ENCODE peak calls at places on chromosomes 16 and 17, in ten cellular contexts. One of them, this sample, is unnamed.

GRCh38 chr16:51159864-51160263 is 8.8 kb upstream of the SALL1 start:
- DNase-seq in activated CD4-positive, alpha-beta T cell treated with anti-CD3 and anti-CD28 coated beads, Interleukin-2, amount 10 ng/mL, durations not matched to agents 7 days and 5 days: no peak
- DNase-seq in H54: no peak
- DNase-seq in BE2C: no peak
- DNase-seq in ecto neural progenitor cell: no peak
- DNase-seq in HFFc6: no peak
- DNase-seq in GM23248: peak
- DNase-seq in cardiac muscle cell: no peak
- DNase-seq in fibroblast of lung: no peak
- DNase-seq in non-pigmented ciliary epithelial cell: no peak
- DNase-seq in this sample: no peak

GRCh38 chr16:73183678-73184092 is 135.8 kb upstream of the ZFHX3 start:
- DNase-seq in activated CD4-positive, alpha-beta T cell treated with anti-CD3 and anti-CD28 coated beads, Interleukin-2, amount 10 ng/mL, durations not matched to agents 7 days and 5 days: no peak
- DNase-seq in H54: no peak
- DNase-seq in BE2C: peak
- DNase-seq in ecto neural progenitor cell: no peak
- DNase-seq in HFFc6: no peak
- DNase-seq in GM23248: peak
- DNase-seq in cardiac muscle cell: no peak
- DNase-seq in fibroblast of lung: no peak
- DNase-seq in non-pigmented ciliary epithelial cell: no peak
- DNase-seq in this sample: no peak

GRCh38 chr17:41060052-41060604 is at the start of gene KRTAP2-3:
- DNase-seq in activated CD4-positive, alpha-beta T cell treated with anti-CD3 and anti-CD28 coated beads, Interleukin-2, amount 10 ng/mL, durations not matched to agents 7 days and 5 days: no peak
- DNase-seq in H54: peak
- DNase-seq in BE2C: no peak
- DNase-seq in ecto neural progenitor cell: no peak
- DNase-seq in HFFc6: peak
- DNase-seq in GM23248: peak
- DNase-seq in cardiac muscle cell: no peak
- DNase-seq in fibroblast of lung: peak
- DNase-seq in non-pigmented ciliary epithelial cell: peak
- DNase-seq in this sample: no peak

GRCh38 chr16:71648921-71649320 is 22.9 kb downstream of the MARVELD3 start:
- DNase-seq in activated CD4-positive, alpha-beta T cell treated with anti-CD3 and anti-CD28 coated beads, Interleukin-2, amount 10 ng/mL, durations not matched to agents 7 days and 5 days: no peak
- DNase-seq in H54: no peak
- DNase-seq in BE2C: no peak
- DNase-seq in ecto neural progenitor cell: no peak
- DNase-seq in HFFc6: no peak
- DNase-seq in GM23248: peak
- DNase-seq in cardiac muscle cell: no peak
- DNase-seq in fibroblast of lung: no peak
- DNase-seq in non-pigmented ciliary epithelial cell: no peak
- DNase-seq in this sample: no peak

GRCh38 chr17:59357929-59358328 is 26.5 kb downstream of the YPEL2 start:
- DNase-seq in activated CD4-positive, alpha-beta T cell treated with anti-CD3 and anti-CD28 coated beads, Interleukin-2, amount 10 ng/mL, durations not matched to agents 7 days and 5 days: no peak
- DNase-seq in H54: peak
- DNase-seq in BE2C: no peak
- DNase-seq in ecto neural progenitor cell: no peak
- DNase-seq in HFFc6: peak
- DNase-seq in GM23248: peak
- DNase-seq in cardiac muscle cell: no peak
- DNase-seq in fibroblast of lung: peak
- DNase-seq in non-pigmented ciliary epithelial cell: peak
- DNase-seq in this sample: no peak

GRCh38 chr17:35238817-35239216 is 4.1 kb upstream of the SLFN5 start:
- DNase-seq in activated CD4-positive, alpha-beta T cell treated with anti-CD3 and anti-CD28 coated beads, Interleukin-2, amount 10 ng/mL, durations not matched to agents 7 days and 5 days: no peak
- DNase-seq in H54: peak
- DNase-seq in BE2C: no peak
- DNase-seq in ecto neural progenitor cell: no peak
- DNase-seq in HFFc6: peak
- DNase-seq in GM23248: peak
- DNase-seq in cardiac muscle cell: no peak
- DNase-seq in fibroblast of lung: peak
- DNase-seq in non-pigmented ciliary epithelial cell: peak
- DNase-seq in this sample: no peak

GRCh38 chr16:3530371-3530914 is 29.6 kb downstream of the CLUAP1 start:
- DNase-seq in activated CD4-positive, alpha-beta T cell treated with anti-CD3 and anti-CD28 coated beads, Interleukin-2, amount 10 ng/mL, durations not matched to agents 7 days and 5 days: no peak
- DNase-seq in H54: no peak
- DNase-seq in BE2C: no peak
- DNase-seq in ecto neural progenitor cell: no peak
- DNase-seq in HFFc6: no peak
- DNase-seq in GM23248: no peak
- DNase-seq in cardiac muscle cell: no peak
- DNase-seq in fibroblast of lung: no peak
- DNase-seq in non-pigmented ciliary epithelial cell: no peak
- DNase-seq in this sample: no peak

GRCh38 chr17:77963441-77963840 is 4.9 kb downstream of the TNRC6C start:
- DNase-seq in activated CD4-positive, alpha-beta T cell treated with anti-CD3 and anti-CD28 coated beads, Interleukin-2, amount 10 ng/mL, durations not matched to agents 7 days and 5 days: peak
- DNase-seq in H54: peak
- DNase-seq in BE2C: peak
- DNase-seq in ecto neural progenitor cell: no peak
- DNase-seq in HFFc6: peak
- DNase-seq in GM23248: peak
- DNase-seq in cardiac muscle cell: peak
- DNase-seq in fibroblast of lung: peak
- DNase-seq in non-pigmented ciliary epithelial cell: peak
- DNase-seq in this sample: no peak

GRCh38 chr16:84197487-84198128 is 6.7 kb downstream of the ADAD2 start:
- DNase-seq in activated CD4-positive, alpha-beta T cell treated with anti-CD3 and anti-CD28 coated beads, Interleukin-2, amount 10 ng/mL, durations not matched to agents 7 days and 5 days: no peak
- DNase-seq in H54: no peak
- DNase-seq in BE2C: no peak
- DNase-seq in ecto neural progenitor cell: no peak
- DNase-seq in HFFc6: no peak
- DNase-seq in GM23248: no peak
- DNase-seq in cardiac muscle cell: no peak
- DNase-seq in fibroblast of lung: no peak
- DNase-seq in non-pigmented ciliary epithelial cell: no peak
- DNase-seq in this sample: no peak

GRCh38 chr17:79038545-79039135 is 14.7 kb downstream of the C1QTNF1 start:
- DNase-seq in activated CD4-positive, alpha-beta T cell treated with anti-CD3 and anti-CD28 coated beads, Interleukin-2, amount 10 ng/mL, durations not matched to agents 7 days and 5 days: no peak
- DNase-seq in H54: no peak
- DNase-seq in BE2C: no peak
- DNase-seq in ecto neural progenitor cell: no peak
- DNase-seq in HFFc6: peak
- DNase-seq in GM23248: peak
- DNase-seq in cardiac muscle cell: no peak
- DNase-seq in fibroblast of lung: peak
- DNase-seq in non-pigmented ciliary epithelial cell: peak
- DNase-seq in this sample: no peak

GRCh38 chr17:5526821-5527598 is 40.6 kb downstream of the MIS12 start:
- DNase-seq in activated CD4-positive, alpha-beta T cell treated with anti-CD3 and anti-CD28 coated beads, Interleukin-2, amount 10 ng/mL, durations not matched to agents 7 days and 5 days: peak
- DNase-seq in H54: peak
- DNase-seq in BE2C: peak
- DNase-seq in ecto neural progenitor cell: peak
- DNase-seq in HFFc6: peak
- DNase-seq in GM23248: peak
- DNase-seq in cardiac muscle cell: peak
- DNase-seq in fibroblast of lung: peak
- DNase-seq in non-pigmented ciliary epithelial cell: peak
- DNase-seq in this sample: no peak

GRCh38 chr17:82930043-82930923 is 90.5 kb upstream of the ZNF750 start:
- DNase-seq in activated CD4-positive, alpha-beta T cell treated with anti-CD3 and anti-CD28 coated beads, Interleukin-2, amount 10 ng/mL, durations not matched to agents 7 days and 5 days: no peak
- DNase-seq in H54: no peak
- DNase-seq in BE2C: peak
- DNase-seq in ecto neural progenitor cell: no peak
- DNase-seq in HFFc6: no peak
- DNase-seq in GM23248: no peak
- DNase-seq in cardiac muscle cell: no peak
- DNase-seq in fibroblast of lung: no peak
- DNase-seq in non-pigmented ciliary epithelial cell: no peak
- DNase-seq in this sample: no peak

GRCh38 chr16:88713054-88713453 is 6.8 kb downstream of the CTU2 start:
- DNase-seq in activated CD4-positive, alpha-beta T cell treated with anti-CD3 and anti-CD28 coated beads, Interleukin-2, amount 10 ng/mL, durations not matched to agents 7 days and 5 days: no peak
- DNase-seq in H54: no peak
- DNase-seq in BE2C: no peak
- DNase-seq in ecto neural progenitor cell: no peak
- DNase-seq in HFFc6: no peak
- DNase-seq in GM23248: no peak
- DNase-seq in cardiac muscle cell: no peak
- DNase-seq in fibroblast of lung: no peak
- DNase-seq in non-pigmented ciliary epithelial cell: no peak
- DNase-seq in this sample: no peak

GRCh38 chr16:81601601-81602251 is 157.1 kb downstream of the CMIP start:
- DNase-seq in activated CD4-positive, alpha-beta T cell treated with anti-CD3 and anti-CD28 coated beads, Interleukin-2, amount 10 ng/mL, durations not matched to agents 7 days and 5 days: no peak
- DNase-seq in H54: no peak
- DNase-seq in BE2C: no peak
- DNase-seq in ecto neural progenitor cell: no peak
- DNase-seq in HFFc6: no peak
- DNase-seq in GM23248: no peak
- DNase-seq in cardiac muscle cell: no peak
- DNase-seq in fibroblast of lung: no peak
- DNase-seq in non-pigmented ciliary epithelial cell: no peak
- DNase-seq in this sample: no peak

GRCh38 chr17:3802461-3803307 is 1.7 kb upstream of the ITGAE start:
- DNase-seq in activated CD4-positive, alpha-beta T cell treated with anti-CD3 and anti-CD28 coated beads, Interleukin-2, amount 10 ng/mL, durations not matched to agents 7 days and 5 days: no peak
- DNase-seq in H54: peak
- DNase-seq in BE2C: no peak
- DNase-seq in ecto neural progenitor cell: no peak
- DNase-seq in HFFc6: peak
- DNase-seq in GM23248: peak
- DNase-seq in cardiac muscle cell: no peak
- DNase-seq in fibroblast of lung: peak
- DNase-seq in non-pigmented ciliary epithelial cell: peak
- DNase-seq in this sample: peak

GRCh38 chr17:70041575-70041974 is 33.5 kb upstream of the KCNJ16 start:
- DNase-seq in activated CD4-positive, alpha-beta T cell treated with anti-CD3 and anti-CD28 coated beads, Interleukin-2, amount 10 ng/mL, durations not matched to agents 7 days and 5 days: no peak
- DNase-seq in H54: no peak
- DNase-seq in BE2C: no peak
- DNase-seq in ecto neural progenitor cell: no peak
- DNase-seq in HFFc6: no peak
- DNase-seq in GM23248: no peak
- DNase-seq in cardiac muscle cell: no peak
- DNase-seq in fibroblast of lung: no peak
- DNase-seq in non-pigmented ciliary epithelial cell: no peak
- DNase-seq in this sample: no peak

GRCh38 chr17:65723356-65723928 is 162.0 kb upstream of the AXIN2 start:
- DNase-seq in activated CD4-positive, alpha-beta T cell treated with anti-CD3 and anti-CD28 coated beads, Interleukin-2, amount 10 ng/mL, durations not matched to agents 7 days and 5 days: no peak
- DNase-seq in H54: no peak
- DNase-seq in BE2C: no peak
- DNase-seq in ecto neural progenitor cell: no peak
- DNase-seq in HFFc6: peak
- DNase-seq in GM23248: peak
- DNase-seq in cardiac muscle cell: no peak
- DNase-seq in fibroblast of lung: peak
- DNase-seq in non-pigmented ciliary epithelial cell: no peak
- DNase-seq in this sample: no peak

GRCh38 chr17:50944054-50944901 is 78.1 kb upstream of the TOB1 start:
- DNase-seq in activated CD4-positive, alpha-beta T cell treated with anti-CD3 and anti-CD28 coated beads, Interleukin-2, amount 10 ng/mL, durations not matched to agents 7 days and 5 days: peak
- DNase-seq in H54: peak
- DNase-seq in BE2C: peak
- DNase-seq in ecto neural progenitor cell: peak
- DNase-seq in HFFc6: no peak
- DNase-seq in GM23248: peak
- DNase-seq in cardiac muscle cell: peak
- DNase-seq in fibroblast of lung: peak
- DNase-seq in non-pigmented ciliary epithelial cell: no peak
- DNase-seq in this sample: no peak

GRCh38 chr17:5644065-5644464 is 59.8 kb upstream of the NLRP1 start:
- DNase-seq in activated CD4-positive, alpha-beta T cell treated with anti-CD3 and anti-CD28 coated beads, Interleukin-2, amount 10 ng/mL, durations not matched to agents 7 days and 5 days: no peak
- DNase-seq in H54: no peak
- DNase-seq in BE2C: no peak
- DNase-seq in ecto neural progenitor cell: no peak
- DNase-seq in HFFc6: no peak
- DNase-seq in GM23248: no peak
- DNase-seq in cardiac muscle cell: no peak
- DNase-seq in fibroblast of lung: no peak
- DNase-seq in non-pigmented ciliary epithelial cell: no peak
- DNase-seq in this sample: no peak

GRCh38 chr16:85536073-85536410 is 77.1 kb upstream of the GSE1 start:
- DNase-seq in activated CD4-positive, alpha-beta T cell treated with anti-CD3 and anti-CD28 coated beads, Interleukin-2, amount 10 ng/mL, durations not matched to agents 7 days and 5 days: no peak
- DNase-seq in H54: no peak
- DNase-seq in BE2C: no peak
- DNase-seq in ecto neural progenitor cell: no peak
- DNase-seq in HFFc6: no peak
- DNase-seq in GM23248: peak
- DNase-seq in cardiac muscle cell: no peak
- DNase-seq in fibroblast of lung: no peak
- DNase-seq in non-pigmented ciliary epithelial cell: no peak
- DNase-seq in this sample: no peak

GRCh38 chr17:57521606-57522435 is 223.3 kb downstream of the CCDC182 start:
- DNase-seq in activated CD4-positive, alpha-beta T cell treated with anti-CD3 and anti-CD28 coated beads, Interleukin-2, amount 10 ng/mL, durations not matched to agents 7 days and 5 days: no peak
- DNase-seq in H54: no peak
- DNase-seq in BE2C: no peak
- DNase-seq in ecto neural progenitor cell: no peak
- DNase-seq in HFFc6: no peak
- DNase-seq in GM23248: no peak
- DNase-seq in cardiac muscle cell: no peak
- DNase-seq in fibroblast of lung: no peak
- DNase-seq in non-pigmented ciliary epithelial cell: no peak
- DNase-seq in this sample: no peak

GRCh38 chr17:37475713-37476420 is 13.8 kb upstream of the DUSP14 start:
- DNase-seq in activated CD4-positive, alpha-beta T cell treated with anti-CD3 and anti-CD28 coated beads, Interleukin-2, amount 10 ng/mL, durations not matched to agents 7 days and 5 days: no peak
- DNase-seq in H54: no peak
- DNase-seq in BE2C: no peak
- DNase-seq in ecto neural progenitor cell: no peak
- DNase-seq in HFFc6: no peak
- DNase-seq in GM23248: peak
- DNase-seq in cardiac muscle cell: no peak
- DNase-seq in fibroblast of lung: no peak
- DNase-seq in non-pigmented ciliary epithelial cell: no peak
- DNase-seq in this sample: no peak

GRCh38 chr17:44354582-44355309 is 8.9 kb downstream of the FAM171A2 start:
- DNase-seq in activated CD4-positive, alpha-beta T cell treated with anti-CD3 and anti-CD28 coated beads, Interleukin-2, amount 10 ng/mL, durations not matched to agents 7 days and 5 days: peak
- DNase-seq in H54: no peak
- DNase-seq in BE2C: no peak
- DNase-seq in ecto neural progenitor cell: peak
- DNase-seq in HFFc6: no peak
- DNase-seq in GM23248: peak
- DNase-seq in cardiac muscle cell: peak
- DNase-seq in fibroblast of lung: no peak
- DNase-seq in non-pigmented ciliary epithelial cell: no peak
- DNase-seq in this sample: no peak

GRCh38 chr16:58656872-58657271 is 27.2 kb upstream of the CNOT1 start:
- DNase-seq in activated CD4-positive, alpha-beta T cell treated with anti-CD3 and anti-CD28 coated beads, Interleukin-2, amount 10 ng/mL, durations not matched to agents 7 days and 5 days: no peak
- DNase-seq in H54: no peak
- DNase-seq in BE2C: no peak
- DNase-seq in ecto neural progenitor cell: no peak
- DNase-seq in HFFc6: no peak
- DNase-seq in GM23248: no peak
- DNase-seq in cardiac muscle cell: no peak
- DNase-seq in fibroblast of lung: no peak
- DNase-seq in non-pigmented ciliary epithelial cell: no peak
- DNase-seq in this sample: no peak

GRCh38 chr17:13638855-13639458 is 37.2 kb upstream of the HS3ST3A1 start:
- DNase-seq in activated CD4-positive, alpha-beta T cell treated with anti-CD3 and anti-CD28 coated beads, Interleukin-2, amount 10 ng/mL, durations not matched to agents 7 days and 5 days: peak
- DNase-seq in H54: no peak
- DNase-seq in BE2C: peak
- DNase-seq in ecto neural progenitor cell: no peak
- DNase-seq in HFFc6: peak
- DNase-seq in GM23248: peak
- DNase-seq in cardiac muscle cell: no peak
- DNase-seq in fibroblast of lung: peak
- DNase-seq in non-pigmented ciliary epithelial cell: no peak
- DNase-seq in this sample: no peak

GRCh38 chr16:49127103-49127502 is 154.5 kb downstream of the CBLN1 start:
- DNase-seq in activated CD4-positive, alpha-beta T cell treated with anti-CD3 and anti-CD28 coated beads, Interleukin-2, amount 10 ng/mL, durations not matched to agents 7 days and 5 days: no peak
- DNase-seq in H54: no peak
- DNase-seq in BE2C: no peak
- DNase-seq in ecto neural progenitor cell: no peak
- DNase-seq in HFFc6: no peak
- DNase-seq in GM23248: no peak
- DNase-seq in cardiac muscle cell: peak
- DNase-seq in fibroblast of lung: no peak
- DNase-seq in non-pigmented ciliary epithelial cell: no peak
- DNase-seq in this sample: no peak

GRCh38 chr16:49487746-49488145 is 114.1 kb downstream of the C16orf78 start:
- DNase-seq in activated CD4-positive, alpha-beta T cell treated with anti-CD3 and anti-CD28 coated beads, Interleukin-2, amount 10 ng/mL, durations not matched to agents 7 days and 5 days: no peak
- DNase-seq in H54: no peak
- DNase-seq in BE2C: no peak
- DNase-seq in ecto neural progenitor cell: no peak
- DNase-seq in HFFc6: no peak
- DNase-seq in GM23248: no peak
- DNase-seq in cardiac muscle cell: no peak
- DNase-seq in fibroblast of lung: no peak
- DNase-seq in non-pigmented ciliary epithelial cell: no peak
- DNase-seq in this sample: no peak

GRCh38 chr17:39123627-39124026 is 27.8 kb downstream of the PLXDC1 start:
- DNase-seq in activated CD4-positive, alpha-beta T cell treated with anti-CD3 and anti-CD28 coated beads, Interleukin-2, amount 10 ng/mL, durations not matched to agents 7 days and 5 days: no peak
- DNase-seq in H54: no peak
- DNase-seq in BE2C: no peak
- DNase-seq in ecto neural progenitor cell: no peak
- DNase-seq in HFFc6: no peak
- DNase-seq in GM23248: no peak
- DNase-seq in cardiac muscle cell: no peak
- DNase-seq in fibroblast of lung: peak
- DNase-seq in non-pigmented ciliary epithelial cell: no peak
- DNase-seq in this sample: no peak

This sample was measured in vagina.